ENCODE peak calls at places on chromosomes 6 and 20, in seven cellular contexts. U is AG04449, I is neuronal stem cell, A is heart right ventricle, L is GM19239, V is GM12865, P is hypothalamus. H is an unnamed sample.

GRCh38 chr20:47992021-47992467 is 206.8 kb upstream of the SULF2 start:
- DNase-seq in P (no peak), I (no peak), V (no peak), U (no peak), L (no peak), A (no peak), H (no peak)

GRCh38 chr6:37501632-37502466 is 2.2 kb upstream of the CCDC167 start:
- DNase-seq in U (no peak), A (no peak), P (no peak), L (no peak), V (no peak), I (no peak), H (no peak)

GRCh38 chr20:63230800-63231268 is 4.9 kb upstream of the BIRC7 start:
- DNase-seq in U (no peak), P (peak), L (no peak), I (peak), V (peak), A (peak), H (no peak)

GRCh38 chr20:31712112-31712553 is 10.5 kb downstream of the BCL2L1 start:
- DNase-seq in P (no peak), A (peak), L (no peak), V (no peak), U (no peak), I (no peak), H (no peak)

GRCh38 chr6:91366781-91367180 is 779.9 kb upstream of the MAP3K7 start:
- DNase-seq in L (no peak), U (no peak), A (no peak), I (no peak), V (no peak), P (no peak), H (no peak)

GRCh38 chr20:58048096-58048702 is 180.3 kb downstream of the ANKRD60 start:
- DNase-seq in V (peak), U (no peak), I (peak), A (peak), P (no peak), L (no peak), H (peak)

GRCh38 chr20:44541957-44542356 is 20.1 kb upstream of the SERINC3 start:
- DNase-seq in V (no peak), I (no peak), A (no peak), U (no peak), P (no peak), L (no peak), H (no peak)

GRCh38 chr6:69881322-69882151 is 15.2 kb downstream of the COL19A1 start:
- DNase-seq in U (no peak), V (peak), A (no peak), I (no peak), P (no peak), L (no peak), H (peak)

GRCh38 chr6:6584310-6585002 is 4.1 kb upstream of the LY86 start:
- DNase-seq in L (no peak), V (peak), P (no peak), U (no peak), A (no peak), I (no peak), H (peak)

GRCh38 chr6:119096683-119097310 is 18.3 kb upstream of the FAM184A start:
- DNase-seq in I (no peak), P (peak), A (peak), L (no peak), U (no peak), V (no peak), H (no peak)

GRCh38 chr6:32807020-32807580 is 9.7 kb downstream of the HLA-DOB start:
- DNase-seq in I (no peak), V (no peak), A (no peak), L (no peak), U (no peak), P (no peak), H (no peak)

GRCh38 chr6:102355578-102355977 is 962.1 kb downstream of the GRIK2 start:
- DNase-seq in A (no peak), V (no peak), L (no peak), U (no peak), I (no peak), P (no peak), H (no peak)

GRCh38 chr6:144179237-144179636 is 28.9 kb downstream of the STX11 start:
- DNase-seq in P (no peak), I (no peak), U (no peak), A (no peak), V (no peak), L (no peak), H (no peak)

GRCh38 chr6:14441371-14441781 is 323.8 kb downstream of the CD83 start:
- DNase-seq in L (no peak), U (no peak), V (no peak), A (peak), I (peak), P (no peak), H (no peak)

GRCh38 chr6:130779658-130780033 is 47.6 kb upstream of the SMLR1 start:
- DNase-seq in V (no peak), A (no peak), U (no peak), L (no peak), I (no peak), P (no peak), H (no peak)

GRCh38 chr6:88238065-88238464 is 71.9 kb upstream of the CNR1 start:
- DNase-seq in A (no peak), L (peak), P (no peak), V (peak), I (no peak), U (no peak), H (peak)

GRCh38 chr20:38805502-38805957 is at the start of gene PPP1R16B:
- DNase-seq in U (no peak), I (peak), A (peak), L (peak), P (no peak), V (peak), H (peak)

GRCh38 chr20:18983796-18984195 is 170.2 kb downstream of the SCP2D1 start:
- DNase-seq in U (no peak), V (no peak), L (no peak), I (no peak), P (no peak), A (no peak), H (peak)

GRCh38 chr6:125747589-125748533 is 1.6 kb upstream of the HEY2 start:
- DNase-seq in P (peak), V (peak), A (peak), U (no peak), I (peak), L (no peak), H (no peak)

GRCh38 chr6:119459207-119459974 is 109.8 kb upstream of the MAN1A1 start:
- DNase-seq in I (no peak), L (no peak), A (no peak), U (no peak), P (no peak), V (peak), H (no peak)

H was measured in Karpas-422.